ENCODE peak calls at places on chromosomes 5 and 9, in ten cellular contexts. One of them, this sample, is unnamed. For H3K4me1, the result is how much of the 10 kb centered on the place peaks cover.

GRCh38 chr5:142512680-142513042 is 173.2 kb downstream of the FGF1 start:
- DNase-seq in suprapubic skin: no peak
- DNase-seq in K562: no peak
- DNase-seq in tibial nerve: no peak
- DNase-seq in tibial artery: no peak
- DNase-seq in right lobe of liver: no peak
- DNase-seq in CD8-positive, alpha-beta memory T cell: no peak
- DNase-seq in IMR-90: peak
- DNase-seq in colonic mucosa: no peak
- DNase-seq in DND-41: no peak
- DNase-seq in this sample: no peak

GRCh38 chr9:121699271-121700164 is 48.1 kb downstream of the DAB2IP start:
- DNase-seq in DND-41: peak
- DNase-seq in tibial artery: peak
- DNase-seq in right lobe of liver: no peak
- DNase-seq in colonic mucosa: peak
- DNase-seq in CD8-positive, alpha-beta memory T cell: peak
- DNase-seq in IMR-90: peak
- DNase-seq in tibial nerve: peak
- DNase-seq in K562: no peak
- DNase-seq in suprapubic skin: no peak
- DNase-seq in this sample: no peak

GRCh38 chr5:141846031-141846430 is 32.2 kb downstream of the PCDH1 start:
- DNase-seq in DND-41: peak
- DNase-seq in suprapubic skin: no peak
- DNase-seq in right lobe of liver: no peak
- DNase-seq in tibial artery: no peak
- DNase-seq in K562: peak
- DNase-seq in IMR-90: peak
- DNase-seq in CD8-positive, alpha-beta memory T cell: no peak
- DNase-seq in colonic mucosa: no peak
- DNase-seq in tibial nerve: no peak
- DNase-seq in this sample: no peak

GRCh38 chr5:19531374-19531952 is 456.5 kb downstream of the CDH18 start:
- DNase-seq in IMR-90: no peak
- DNase-seq in DND-41: no peak
- DNase-seq in colonic mucosa: no peak
- DNase-seq in K562: no peak
- DNase-seq in suprapubic skin: no peak
- DNase-seq in tibial nerve: no peak
- DNase-seq in right lobe of liver: no peak
- DNase-seq in tibial artery: no peak
- DNase-seq in CD8-positive, alpha-beta memory T cell: no peak
- DNase-seq in this sample: no peak

GRCh38 chr5:157324237-157324636 is 58.3 kb downstream of the CYFIP2 start:
- DNase-seq in tibial nerve: no peak
- DNase-seq in tibial artery: no peak
- DNase-seq in K562: peak
- DNase-seq in right lobe of liver: no peak
- DNase-seq in DND-41: peak
- DNase-seq in suprapubic skin: no peak
- DNase-seq in IMR-90: no peak
- DNase-seq in colonic mucosa: no peak
- DNase-seq in CD8-positive, alpha-beta memory T cell: no peak
- DNase-seq in this sample: no peak

GRCh38 chr5:66151030-66151429 is 6.9 kb downstream of the SREK1 start:
- DNase-seq in tibial artery: no peak
- DNase-seq in colonic mucosa: no peak
- DNase-seq in CD8-positive, alpha-beta memory T cell: no peak
- DNase-seq in K562: no peak
- DNase-seq in IMR-90: no peak
- DNase-seq in right lobe of liver: no peak
- DNase-seq in tibial nerve: no peak
- DNase-seq in DND-41: no peak
- DNase-seq in suprapubic skin: no peak
- DNase-seq in this sample: no peak

GRCh38 chr9:109264865-109265532 is 55.9 kb downstream of the EPB41L4B start:
- DNase-seq in tibial artery: no peak
- DNase-seq in IMR-90: no peak
- DNase-seq in K562: no peak
- DNase-seq in colonic mucosa: peak
- DNase-seq in CD8-positive, alpha-beta memory T cell: no peak
- DNase-seq in suprapubic skin: no peak
- DNase-seq in tibial nerve: no peak
- DNase-seq in DND-41: no peak
- DNase-seq in right lobe of liver: no peak
- DNase-seq in this sample: no peak

GRCh38 chr9:109555215-109555614 is 57.1 kb upstream of the PTPN3 start:
- DNase-seq in DND-41: no peak
- DNase-seq in CD8-positive, alpha-beta memory T cell: no peak
- DNase-seq in colonic mucosa: no peak
- DNase-seq in tibial artery: no peak
- DNase-seq in IMR-90: no peak
- DNase-seq in K562: no peak
- DNase-seq in suprapubic skin: no peak
- DNase-seq in right lobe of liver: no peak
- DNase-seq in tibial nerve: no peak
- DNase-seq in this sample: no peak

GRCh38 chr5:117436846-117437245 is 862.2 kb upstream of the SEMA6A start:
- DNase-seq in CD8-positive, alpha-beta memory T cell: no peak
- DNase-seq in K562: no peak
- DNase-seq in right lobe of liver: no peak
- DNase-seq in tibial nerve: no peak
- DNase-seq in tibial artery: no peak
- DNase-seq in DND-41: no peak
- DNase-seq in IMR-90: no peak
- DNase-seq in colonic mucosa: no peak
- DNase-seq in suprapubic skin: no peak
- DNase-seq in this sample: no peak

GRCh38 chr5:37882636-37883035 is 42.8 kb upstream of the GDNF start:
- DNase-seq in DND-41: no peak
- DNase-seq in IMR-90: peak
- DNase-seq in tibial nerve: no peak
- DNase-seq in K562: no peak
- DNase-seq in CD8-positive, alpha-beta memory T cell: no peak
- DNase-seq in right lobe of liver: no peak
- DNase-seq in suprapubic skin: no peak
- DNase-seq in colonic mucosa: no peak
- DNase-seq in tibial artery: no peak
- DNase-seq in this sample: no peak

GRCh38 chr9:106892632-106893031 is 29.7 kb downstream of the ZNF462 start:
- DNase-seq in DND-41: no peak
- DNase-seq in tibial artery: no peak
- DNase-seq in tibial nerve: no peak
- DNase-seq in suprapubic skin: no peak
- DNase-seq in IMR-90: peak
- DNase-seq in right lobe of liver: no peak
- DNase-seq in K562: no peak
- DNase-seq in colonic mucosa: no peak
- DNase-seq in CD8-positive, alpha-beta memory T cell: no peak
- DNase-seq in this sample: no peak

GRCh38 chr9:92764381-92764987 is at the start of gene BICD2:
- DNase-seq in tibial nerve: no peak
- DNase-seq in CD8-positive, alpha-beta memory T cell: no peak
- DNase-seq in colonic mucosa: no peak
- DNase-seq in DND-41: no peak
- DNase-seq in K562: no peak
- DNase-seq in tibial artery: no peak
- DNase-seq in IMR-90: no peak
- DNase-seq in right lobe of liver: peak
- DNase-seq in suprapubic skin: no peak
- DNase-seq in this sample: no peak

GRCh38 chr5:134510970-134511795 is 14.3 kb upstream of the JADE2 start:
- DNase-seq in colonic mucosa: no peak
- DNase-seq in tibial nerve: no peak
- DNase-seq in right lobe of liver: no peak
- DNase-seq in suprapubic skin: no peak
- DNase-seq in tibial artery: no peak
- DNase-seq in K562: peak
- DNase-seq in DND-41: no peak
- DNase-seq in IMR-90: peak
- DNase-seq in CD8-positive, alpha-beta memory T cell: no peak
- DNase-seq in this sample: no peak

GRCh38 chr5:146802945-146803522 is 75.5 kb downstream of the PPP2R2B start:
- DNase-seq in colonic mucosa: no peak
- DNase-seq in tibial nerve: no peak
- DNase-seq in IMR-90: no peak
- DNase-seq in suprapubic skin: no peak
- DNase-seq in K562: no peak
- DNase-seq in right lobe of liver: no peak
- DNase-seq in DND-41: no peak
- DNase-seq in tibial artery: no peak
- DNase-seq in CD8-positive, alpha-beta memory T cell: no peak
- DNase-seq in this sample: no peak

GRCh38 chr5:111555760-111556159 is 43.4 kb upstream of the STARD4 start:
- DNase-seq in colonic mucosa: no peak
- DNase-seq in tibial nerve: no peak
- DNase-seq in K562: no peak
- DNase-seq in IMR-90: no peak
- DNase-seq in right lobe of liver: no peak
- DNase-seq in DND-41: no peak
- DNase-seq in suprapubic skin: no peak
- DNase-seq in tibial artery: no peak
- DNase-seq in CD8-positive, alpha-beta memory T cell: no peak
- DNase-seq in this sample: no peak

GRCh38 chr9:88593537-88594185 is 58.7 kb downstream of the NXNL2 start:
- DNase-seq in K562: peak
- DNase-seq in right lobe of liver: peak
- DNase-seq in tibial artery: peak
- DNase-seq in DND-41: peak
- DNase-seq in tibial nerve: peak
- DNase-seq in suprapubic skin: no peak
- DNase-seq in IMR-90: peak
- DNase-seq in colonic mucosa: peak
- DNase-seq in CD8-positive, alpha-beta memory T cell: peak
- DNase-seq in this sample: peak

GRCh38 chr9:88587885-88588628 is 53.1 kb downstream of the NXNL2 start:
- DNase-seq in suprapubic skin: no peak
- DNase-seq in tibial artery: no peak
- DNase-seq in IMR-90: peak
- DNase-seq in colonic mucosa: no peak
- DNase-seq in DND-41: no peak
- DNase-seq in K562: no peak
- DNase-seq in right lobe of liver: no peak
- DNase-seq in tibial nerve: no peak
- DNase-seq in CD8-positive, alpha-beta memory T cell: no peak
- DNase-seq in this sample: no peak

GRCh38 chr9:88587182-88587581 is 52.2 kb downstream of the NXNL2 start:
- DNase-seq in DND-41: peak
- DNase-seq in tibial artery: no peak
- DNase-seq in colonic mucosa: peak
- DNase-seq in K562: no peak
- DNase-seq in suprapubic skin: no peak
- DNase-seq in tibial nerve: no peak
- DNase-seq in right lobe of liver: no peak
- DNase-seq in CD8-positive, alpha-beta memory T cell: no peak
- DNase-seq in IMR-90: no peak
- DNase-seq in this sample: no peak

GRCh38 chr9:88589656-88590055 is 54.7 kb downstream of the NXNL2 start:
- DNase-seq in K562: no peak
- DNase-seq in tibial artery: no peak
- DNase-seq in DND-41: no peak
- DNase-seq in colonic mucosa: no peak
- DNase-seq in tibial nerve: no peak
- DNase-seq in CD8-positive, alpha-beta memory T cell: no peak
- DNase-seq in right lobe of liver: no peak
- DNase-seq in suprapubic skin: no peak
- DNase-seq in IMR-90: no peak
- DNase-seq in this sample: no peak

GRCh38 chr9:88590558-88591146 is 55.7 kb downstream of the NXNL2 start:
- DNase-seq in right lobe of liver: no peak
- DNase-seq in tibial nerve: no peak
- DNase-seq in DND-41: no peak
- DNase-seq in colonic mucosa: no peak
- DNase-seq in IMR-90: no peak
- DNase-seq in tibial artery: no peak
- DNase-seq in CD8-positive, alpha-beta memory T cell: no peak
- DNase-seq in K562: peak
- DNase-seq in suprapubic skin: no peak
- DNase-seq in this sample: no peak
- H3K4me1 ChIP-seq in right lobe of liver: under half
- H3K4me1 ChIP-seq in tibial nerve: under half
- H3K4me1 ChIP-seq in DND-41: under half
- H3K4me1 ChIP-seq in colonic mucosa: under half
- H3K4me1 ChIP-seq in IMR-90: under half
- H3K4me1 ChIP-seq in tibial artery: under half
- H3K4me1 ChIP-seq in CD8-positive, alpha-beta memory T cell: under half
- H3K4me1 ChIP-seq in K562: under half
- H3K4me1 ChIP-seq in suprapubic skin: under half
- H3K4me1 ChIP-seq in this sample: under half

GRCh38 chr5:14258840-14259239 is 115.7 kb downstream of the TRIO start:
- DNase-seq in tibial nerve: no peak
- DNase-seq in CD8-positive, alpha-beta memory T cell: no peak
- DNase-seq in right lobe of liver: no peak
- DNase-seq in IMR-90: no peak
- DNase-seq in colonic mucosa: no peak
- DNase-seq in DND-41: no peak
- DNase-seq in tibial artery: no peak
- DNase-seq in suprapubic skin: no peak
- DNase-seq in K562: no peak
- DNase-seq in this sample: no peak
- H3K4me1 ChIP-seq in tibial nerve: under half
- H3K4me1 ChIP-seq in CD8-positive, alpha-beta memory T cell: under half
- H3K4me1 ChIP-seq in right lobe of liver: under half
- H3K4me1 ChIP-seq in IMR-90: under half
- H3K4me1 ChIP-seq in colonic mucosa: under half
- H3K4me1 ChIP-seq in DND-41: under half
- H3K4me1 ChIP-seq in tibial artery: half or more
- H3K4me1 ChIP-seq in suprapubic skin: under half
- H3K4me1 ChIP-seq in K562: under half
- H3K4me1 ChIP-seq in this sample: under half

DNA sequence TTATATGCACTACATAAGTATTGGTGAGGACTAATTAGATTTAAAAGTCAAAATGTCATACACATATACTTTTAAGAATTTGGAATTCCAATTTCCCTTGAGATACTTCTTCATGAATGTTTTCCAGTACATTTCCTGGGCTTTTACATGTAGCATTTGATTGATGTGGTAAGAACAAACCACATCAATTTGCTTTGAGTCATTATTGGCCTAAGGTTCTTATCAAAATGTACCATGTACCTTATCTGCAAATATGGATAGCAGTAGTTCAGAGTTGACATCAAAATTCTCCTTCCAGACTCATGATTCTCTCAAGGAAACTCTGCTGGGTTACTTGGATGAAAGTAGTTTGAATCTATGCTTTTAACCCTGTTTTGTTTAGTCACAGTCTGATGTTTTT is 2.5 kb downstream of the CAST start:
- DNase-seq in CD8-positive, alpha-beta memory T cell: no peak
- DNase-seq in IMR-90: no peak
- DNase-seq in right lobe of liver: no peak
- DNase-seq in DND-41: no peak
- DNase-seq in K562: no peak
- DNase-seq in colonic mucosa: no peak
- DNase-seq in tibial nerve: no peak
- DNase-seq in suprapubic skin: no peak
- DNase-seq in tibial artery: no peak
- DNase-seq in this sample: no peak
- H3K4me1 ChIP-seq in CD8-positive, alpha-beta memory T cell: under half
- H3K4me1 ChIP-seq in IMR-90: under half
- H3K4me1 ChIP-seq in right lobe of liver: under half
- H3K4me1 ChIP-seq in DND-41: under half
- H3K4me1 ChIP-seq in K562: under half
- H3K4me1 ChIP-seq in colonic mucosa: under half
- H3K4me1 ChIP-seq in tibial nerve: under half
- H3K4me1 ChIP-seq in suprapubic skin: half or more
- H3K4me1 ChIP-seq in tibial artery: half or more
- H3K4me1 ChIP-seq in this sample: under half

GRCh38 chr9:21585756-21586752 is 103.9 kb upstream of the IFNE start:
- DNase-seq in tibial artery: no peak
- DNase-seq in suprapubic skin: no peak
- DNase-seq in tibial nerve: no peak
- DNase-seq in IMR-90: no peak
- DNase-seq in right lobe of liver: no peak
- DNase-seq in DND-41: no peak
- DNase-seq in CD8-positive, alpha-beta memory T cell: no peak
- DNase-seq in colonic mucosa: no peak
- DNase-seq in K562: no peak
- DNase-seq in this sample: no peak
- H3K4me1 ChIP-seq in tibial artery: under half
- H3K4me1 ChIP-seq in suprapubic skin: under half
- H3K4me1 ChIP-seq in tibial nerve: under half
- H3K4me1 ChIP-seq in IMR-90: under half
- H3K4me1 ChIP-seq in right lobe of liver: under half
- H3K4me1 ChIP-seq in DND-41: under half
- H3K4me1 ChIP-seq in CD8-positive, alpha-beta memory T cell: under half
- H3K4me1 ChIP-seq in colonic mucosa: under half
- H3K4me1 ChIP-seq in K562: under half
- H3K4me1 ChIP-seq in this sample: under half